ENCODE peak calls at places on chromosomes 4 and X, in eight cellular contexts. One of them, this sample, is unnamed.

GRCh38 chr4:122894802-122895201 is 27.6 kb downstream of the NUDT6 start:
- DNase-seq in NAMALWA: no peak
- DNase-seq in AG08396: no peak
- DNase-seq in trophoblast cell: no peak
- DNase-seq in cortex of kidney: no peak
- DNase-seq in activated naive CD4-positive, alpha-beta T cell treated with anti-CD3 and anti-CD28 coated beads, Interleukin-2, amount 50 U/mL, for 16 hours: no peak
- DNase-seq in CD4-positive, alpha-beta T cell: no peak
- DNase-seq in skeletal muscle cell: no peak
- DNase-seq in this sample: no peak

GRCh38 chr4:141132689-141133145 is 552 bp downstream of the RNF150 start:
- DNase-seq in NAMALWA: no peak
- DNase-seq in AG08396: peak; percentile 74
- DNase-seq in trophoblast cell: no peak
- DNase-seq in cortex of kidney: no peak
- DNase-seq in activated naive CD4-positive, alpha-beta T cell treated with anti-CD3 and anti-CD28 coated beads, Interleukin-2, amount 50 U/mL, for 16 hours: peak; percentile 15
- DNase-seq in CD4-positive, alpha-beta T cell: no peak
- DNase-seq in skeletal muscle cell: no peak
- DNase-seq in this sample: peak; percentile 6

GRCh38 chrX:110146521-110146920 is 143.6 kb downstream of the TMEM164 start:
- DNase-seq in NAMALWA: peak; percentile 66
- DNase-seq in AG08396: peak; percentile 47
- DNase-seq in trophoblast cell: no peak
- DNase-seq in cortex of kidney: no peak
- DNase-seq in activated naive CD4-positive, alpha-beta T cell treated with anti-CD3 and anti-CD28 coated beads, Interleukin-2, amount 50 U/mL, for 16 hours: peak; percentile 9
- DNase-seq in CD4-positive, alpha-beta T cell: no peak
- DNase-seq in skeletal muscle cell: no peak
- DNase-seq in this sample: peak; percentile 28

GRCh38 chrX:134870419-134870818 is 120.4 kb upstream of the SMIM10 start:
- DNase-seq in NAMALWA: no peak
- DNase-seq in AG08396: no peak
- DNase-seq in trophoblast cell: no peak
- DNase-seq in cortex of kidney: no peak
- DNase-seq in activated naive CD4-positive, alpha-beta T cell treated with anti-CD3 and anti-CD28 coated beads, Interleukin-2, amount 50 U/mL, for 16 hours: no peak
- DNase-seq in CD4-positive, alpha-beta T cell: no peak
- DNase-seq in skeletal muscle cell: no peak
- DNase-seq in this sample: no peak

GRCh38 chr4:156293657-156294297 is 340.1 kb upstream of the CTSO start:
- DNase-seq in NAMALWA: no peak
- DNase-seq in AG08396: peak; percentile 16
- DNase-seq in trophoblast cell: peak; percentile 15
- DNase-seq in cortex of kidney: no peak
- DNase-seq in activated naive CD4-positive, alpha-beta T cell treated with anti-CD3 and anti-CD28 coated beads, Interleukin-2, amount 50 U/mL, for 16 hours: no peak
- DNase-seq in CD4-positive, alpha-beta T cell: no peak
- DNase-seq in skeletal muscle cell: peak; percentile 85
- DNase-seq in this sample: no peak

GRCh38 chr4:53123819-53124218 is 242.0 kb downstream of the SCFD2 start:
- DNase-seq in NAMALWA: no peak
- DNase-seq in AG08396: no peak
- DNase-seq in trophoblast cell: no peak
- DNase-seq in cortex of kidney: no peak
- DNase-seq in activated naive CD4-positive, alpha-beta T cell treated with anti-CD3 and anti-CD28 coated beads, Interleukin-2, amount 50 U/mL, for 16 hours: no peak
- DNase-seq in CD4-positive, alpha-beta T cell: no peak
- DNase-seq in skeletal muscle cell: no peak
- DNase-seq in this sample: no peak

GRCh38 chrX:47191331-47191730 is 2.3 kb upstream of the UBA1 start:
- DNase-seq in NAMALWA: peak; percentile 80
- DNase-seq in AG08396: no peak
- DNase-seq in trophoblast cell: no peak
- DNase-seq in cortex of kidney: no peak
- DNase-seq in activated naive CD4-positive, alpha-beta T cell treated with anti-CD3 and anti-CD28 coated beads, Interleukin-2, amount 50 U/mL, for 16 hours: peak; percentile 64
- DNase-seq in CD4-positive, alpha-beta T cell: peak; percentile 49
- DNase-seq in skeletal muscle cell: no peak
- DNase-seq in this sample: peak; percentile 30

GRCh38 chrX:28582494-28582893 is 4.8 kb upstream of the IL1RAPL1 start:
- DNase-seq in NAMALWA: no peak
- DNase-seq in AG08396: no peak
- DNase-seq in trophoblast cell: no peak
- DNase-seq in cortex of kidney: no peak
- DNase-seq in activated naive CD4-positive, alpha-beta T cell treated with anti-CD3 and anti-CD28 coated beads, Interleukin-2, amount 50 U/mL, for 16 hours: no peak
- DNase-seq in CD4-positive, alpha-beta T cell: no peak
- DNase-seq in skeletal muscle cell: no peak
- DNase-seq in this sample: no peak

GRCh38 chrX:24498181-24498580 is 33.1 kb downstream of the PDK3 start:
- DNase-seq in NAMALWA: peak; percentile 34
- DNase-seq in AG08396: peak; percentile 14
- DNase-seq in trophoblast cell: no peak
- DNase-seq in cortex of kidney: no peak
- DNase-seq in activated naive CD4-positive, alpha-beta T cell treated with anti-CD3 and anti-CD28 coated beads, Interleukin-2, amount 50 U/mL, for 16 hours: no peak
- DNase-seq in CD4-positive, alpha-beta T cell: no peak
- DNase-seq in skeletal muscle cell: no peak
- DNase-seq in this sample: peak; percentile 25

GRCh38 chrX:76148753-76149152 is 24.1 kb upstream of the PBDC1 start:
- DNase-seq in NAMALWA: peak; percentile 51
- DNase-seq in AG08396: no peak
- DNase-seq in trophoblast cell: no peak
- DNase-seq in cortex of kidney: no peak
- DNase-seq in activated naive CD4-positive, alpha-beta T cell treated with anti-CD3 and anti-CD28 coated beads, Interleukin-2, amount 50 U/mL, for 16 hours: peak; percentile 32
- DNase-seq in CD4-positive, alpha-beta T cell: peak; percentile 40
- DNase-seq in skeletal muscle cell: no peak
- DNase-seq in this sample: peak; percentile 8

GRCh38 chr4:140069068-140069467 is 84.9 kb downstream of the MAML3 start:
- DNase-seq in NAMALWA: no peak
- DNase-seq in AG08396: no peak
- DNase-seq in trophoblast cell: no peak
- DNase-seq in cortex of kidney: no peak
- DNase-seq in activated naive CD4-positive, alpha-beta T cell treated with anti-CD3 and anti-CD28 coated beads, Interleukin-2, amount 50 U/mL, for 16 hours: no peak
- DNase-seq in CD4-positive, alpha-beta T cell: no peak
- DNase-seq in skeletal muscle cell: no peak
- DNase-seq in this sample: no peak

GRCh38 chrX:110847334-110847733 is 51.7 kb upstream of the CHRDL1 start:
- DNase-seq in NAMALWA: peak; percentile 72
- DNase-seq in AG08396: peak; percentile 44
- DNase-seq in trophoblast cell: no peak
- DNase-seq in cortex of kidney: no peak
- DNase-seq in activated naive CD4-positive, alpha-beta T cell treated with anti-CD3 and anti-CD28 coated beads, Interleukin-2, amount 50 U/mL, for 16 hours: no peak
- DNase-seq in CD4-positive, alpha-beta T cell: no peak
- DNase-seq in skeletal muscle cell: no peak
- DNase-seq in this sample: peak; percentile 40

GRCh38 chr4:181939199-181939945 is 303.8 kb upstream of the TENM3 start:
- DNase-seq in NAMALWA: no peak
- DNase-seq in AG08396: no peak
- DNase-seq in trophoblast cell: no peak
- DNase-seq in cortex of kidney: no peak
- DNase-seq in activated naive CD4-positive, alpha-beta T cell treated with anti-CD3 and anti-CD28 coated beads, Interleukin-2, amount 50 U/mL, for 16 hours: no peak
- DNase-seq in CD4-positive, alpha-beta T cell: no peak
- DNase-seq in skeletal muscle cell: peak; percentile 18
- DNase-seq in this sample: no peak

GRCh38 chr4:66609014-66609413 is 936.3 kb downstream of the CENPC start:
- DNase-seq in NAMALWA: no peak
- DNase-seq in AG08396: no peak
- DNase-seq in trophoblast cell: no peak
- DNase-seq in cortex of kidney: no peak
- DNase-seq in activated naive CD4-positive, alpha-beta T cell treated with anti-CD3 and anti-CD28 coated beads, Interleukin-2, amount 50 U/mL, for 16 hours: no peak
- DNase-seq in CD4-positive, alpha-beta T cell: no peak
- DNase-seq in skeletal muscle cell: no peak
- DNase-seq in this sample: no peak

GRCh38 chrX:23799469-23800065 is 16.6 kb downstream of the SAT1 start:
- DNase-seq in NAMALWA: no peak
- DNase-seq in AG08396: no peak
- DNase-seq in trophoblast cell: no peak
- DNase-seq in cortex of kidney: no peak
- DNase-seq in activated naive CD4-positive, alpha-beta T cell treated with anti-CD3 and anti-CD28 coated beads, Interleukin-2, amount 50 U/mL, for 16 hours: no peak
- DNase-seq in CD4-positive, alpha-beta T cell: no peak
- DNase-seq in skeletal muscle cell: peak; percentile 30
- DNase-seq in this sample: no peak

GRCh38 chrX:120213438-120214265 is 37.0 kb upstream of the ZBTB33 start:
- DNase-seq in NAMALWA: peak; percentile 70
- DNase-seq in AG08396: peak; percentile 68
- DNase-seq in trophoblast cell: peak; percentile 12
- DNase-seq in cortex of kidney: no peak
- DNase-seq in activated naive CD4-positive, alpha-beta T cell treated with anti-CD3 and anti-CD28 coated beads, Interleukin-2, amount 50 U/mL, for 16 hours: peak; percentile 53
- DNase-seq in CD4-positive, alpha-beta T cell: peak; percentile 39
- DNase-seq in skeletal muscle cell: no peak
- DNase-seq in this sample: peak; percentile 62

GRCh38 chr4:142480244-142480643 is 365.9 kb downstream of the INPP4B start:
- DNase-seq in NAMALWA: no peak
- DNase-seq in AG08396: no peak
- DNase-seq in trophoblast cell: peak; percentile 14
- DNase-seq in cortex of kidney: no peak
- DNase-seq in activated naive CD4-positive, alpha-beta T cell treated with anti-CD3 and anti-CD28 coated beads, Interleukin-2, amount 50 U/mL, for 16 hours: no peak
- DNase-seq in CD4-positive, alpha-beta T cell: no peak
- DNase-seq in skeletal muscle cell: peak; percentile 27
- DNase-seq in this sample: peak; percentile 41

GRCh38 chrX:40169193-40170086 is 71.7 kb upstream of the BCOR start:
- DNase-seq in NAMALWA: peak; percentile 91
- DNase-seq in AG08396: peak; percentile 25
- DNase-seq in trophoblast cell: peak; percentile 54
- DNase-seq in cortex of kidney: no peak
- DNase-seq in activated naive CD4-positive, alpha-beta T cell treated with anti-CD3 and anti-CD28 coated beads, Interleukin-2, amount 50 U/mL, for 16 hours: peak; percentile 73
- DNase-seq in CD4-positive, alpha-beta T cell: peak; percentile 78
- DNase-seq in skeletal muscle cell: peak; percentile 51
- DNase-seq in this sample: peak; percentile 78

GRCh38 chr4:154928640-154929257 is 147.7 kb downstream of the RBM46 start:
- DNase-seq in NAMALWA: no peak
- DNase-seq in AG08396: peak; percentile 32
- DNase-seq in trophoblast cell: no peak
- DNase-seq in cortex of kidney: no peak
- DNase-seq in activated naive CD4-positive, alpha-beta T cell treated with anti-CD3 and anti-CD28 coated beads, Interleukin-2, amount 50 U/mL, for 16 hours: no peak
- DNase-seq in CD4-positive, alpha-beta T cell: no peak
- DNase-seq in skeletal muscle cell: peak; percentile 16
- DNase-seq in this sample: peak; percentile 34

GRCh38 chr4:97235516-97235915 is 907.8 kb downstream of the STPG2 start:
- DNase-seq in NAMALWA: no peak
- DNase-seq in AG08396: no peak
- DNase-seq in trophoblast cell: no peak
- DNase-seq in cortex of kidney: no peak
- DNase-seq in activated naive CD4-positive, alpha-beta T cell treated with anti-CD3 and anti-CD28 coated beads, Interleukin-2, amount 50 U/mL, for 16 hours: no peak
- DNase-seq in CD4-positive, alpha-beta T cell: no peak
- DNase-seq in skeletal muscle cell: no peak
- DNase-seq in this sample: no peak

GRCh38 chr4:48375651-48376291 is 34.4 kb downstream of the SLAIN2 start:
- DNase-seq in NAMALWA: no peak
- DNase-seq in AG08396: peak; percentile 28
- DNase-seq in trophoblast cell: peak; percentile 27
- DNase-seq in cortex of kidney: no peak
- DNase-seq in activated naive CD4-positive, alpha-beta T cell treated with anti-CD3 and anti-CD28 coated beads, Interleukin-2, amount 50 U/mL, for 16 hours: no peak
- DNase-seq in CD4-positive, alpha-beta T cell: no peak
- DNase-seq in skeletal muscle cell: peak; percentile 95
- DNase-seq in this sample: peak; percentile 35

GRCh38 chr4:67746797-67747495 is 7.2 kb downstream of the GNRHR start:
- DNase-seq in NAMALWA: peak; percentile 70
- DNase-seq in AG08396: no peak
- DNase-seq in trophoblast cell: no peak
- DNase-seq in cortex of kidney: no peak
- DNase-seq in activated naive CD4-positive, alpha-beta T cell treated with anti-CD3 and anti-CD28 coated beads, Interleukin-2, amount 50 U/mL, for 16 hours: no peak
- DNase-seq in CD4-positive, alpha-beta T cell: no peak
- DNase-seq in skeletal muscle cell: no peak
- DNase-seq in this sample: no peak

GRCh38 chrX:110561036-110561435 is 202.4 kb downstream of the RTL9 start:
- DNase-seq in NAMALWA: no peak
- DNase-seq in AG08396: no peak
- DNase-seq in trophoblast cell: no peak
- DNase-seq in cortex of kidney: no peak
- DNase-seq in activated naive CD4-positive, alpha-beta T cell treated with anti-CD3 and anti-CD28 coated beads, Interleukin-2, amount 50 U/mL, for 16 hours: no peak
- DNase-seq in CD4-positive, alpha-beta T cell: no peak
- DNase-seq in skeletal muscle cell: no peak
- DNase-seq in this sample: no peak

GRCh38 chr4:138010639-138011038 is 231.5 kb downstream of the SLC7A11 start:
- DNase-seq in NAMALWA: peak; percentile 6
- DNase-seq in AG08396: no peak
- DNase-seq in trophoblast cell: no peak
- DNase-seq in cortex of kidney: no peak
- DNase-seq in activated naive CD4-positive, alpha-beta T cell treated with anti-CD3 and anti-CD28 coated beads, Interleukin-2, amount 50 U/mL, for 16 hours: no peak
- DNase-seq in CD4-positive, alpha-beta T cell: no peak
- DNase-seq in skeletal muscle cell: no peak
- DNase-seq in this sample: no peak

GRCh38 chrX:119391279-119391678 is 7.9 kb upstream of the SLC25A43 start:
- DNase-seq in NAMALWA: peak; percentile 55
- DNase-seq in AG08396: peak; percentile 60
- DNase-seq in trophoblast cell: no peak
- DNase-seq in cortex of kidney: no peak
- DNase-seq in activated naive CD4-positive, alpha-beta T cell treated with anti-CD3 and anti-CD28 coated beads, Interleukin-2, amount 50 U/mL, for 16 hours: no peak
- DNase-seq in CD4-positive, alpha-beta T cell: no peak
- DNase-seq in skeletal muscle cell: no peak
- DNase-seq in this sample: peak; percentile 47

GRCh38 chr4:2977116-2978097 is 14.0 kb downstream of the GRK4 start:
- DNase-seq in NAMALWA: no peak
- DNase-seq in AG08396: peak; percentile 45
- DNase-seq in trophoblast cell: peak; percentile 48
- DNase-seq in cortex of kidney: no peak
- DNase-seq in activated naive CD4-positive, alpha-beta T cell treated with anti-CD3 and anti-CD28 coated beads, Interleukin-2, amount 50 U/mL, for 16 hours: no peak
- DNase-seq in CD4-positive, alpha-beta T cell: no peak
- DNase-seq in skeletal muscle cell: no peak
- DNase-seq in this sample: no peak

GRCh38 chr4:161564230-161564834 is 599.5 kb downstream of the FSTL5 start:
- DNase-seq in NAMALWA: peak; percentile 12
- DNase-seq in AG08396: no peak
- DNase-seq in trophoblast cell: no peak
- DNase-seq in cortex of kidney: no peak
- DNase-seq in activated naive CD4-positive, alpha-beta T cell treated with anti-CD3 and anti-CD28 coated beads, Interleukin-2, amount 50 U/mL, for 16 hours: no peak
- DNase-seq in CD4-positive, alpha-beta T cell: no peak
- DNase-seq in skeletal muscle cell: no peak
- DNase-seq in this sample: no peak

GRCh38 chr4:77695769-77696168 is 90.1 kb downstream of the CXCL13 start:
- DNase-seq in NAMALWA: no peak
- DNase-seq in AG08396: peak; percentile 70
- DNase-seq in trophoblast cell: no peak
- DNase-seq in cortex of kidney: no peak
- DNase-seq in activated naive CD4-positive, alpha-beta T cell treated with anti-CD3 and anti-CD28 coated beads, Interleukin-2, amount 50 U/mL, for 16 hours: no peak
- DNase-seq in CD4-positive, alpha-beta T cell: no peak
- DNase-seq in skeletal muscle cell: peak; percentile 94
- DNase-seq in this sample: peak; percentile 19